ENCODE peak calls at places on chromosomes 6 and 20, in eight cellular contexts. Y is tibial artery; B is cardiac muscle cell; M is tibial nerve; F is pancreas; C is right lobe of liver; S is CD4-positive, alpha-beta memory T cell; E is mucosa of descending colon. A is an unnamed sample.

GRCh38 chr20:20084296-20084752 is 32.0 kb downstream of the CFAP61 start:
- DNase-seq in Y (no peak), C (no peak), E (no peak), M (no peak), F (no peak), B (peak; percentile 2), S (no peak), A (no peak)

GRCh38 chr6:37865534-37865933 is 46.0 kb downstream of the ZFAND3 start:
- DNase-seq in Y (no peak), B (no peak), C (no peak), M (no peak), F (no peak), E (no peak), S (no peak), A (no peak)

GRCh38 chr20:8867346-8867745 is 201.5 kb upstream of the PLCB4 start:
- DNase-seq in M (no peak), B (no peak), F (no peak), Y (no peak), C (no peak), S (no peak), E (no peak), A (no peak)

GRCh38 chr20:21796059-21796458 is 90.6 kb downstream of the PAX1 start:
- DNase-seq in M (no peak), E (no peak), B (no peak), Y (no peak), S (no peak), F (no peak), C (no peak), A (no peak)

GRCh38 chr6:81690073-81690472 is 62.4 kb downstream of the TENT5A start:
- DNase-seq in B (no peak), E (no peak), M (no peak), F (no peak), Y (no peak), C (no peak), S (no peak), A (no peak)

GRCh38 chr6:158347335-158347734 is 35.1 kb downstream of the TULP4 start:
- DNase-seq in F (no peak), S (no peak), Y (no peak), M (no peak), C (no peak), B (no peak), E (no peak), A (no peak)

GRCh38 chr6:141552463-141552862 is 580.3 kb upstream of the GJE1 start:
- DNase-seq in E (no peak), S (no peak), Y (no peak), F (no peak), C (no peak), M (no peak), B (peak; percentile 74), A (no peak)

GRCh38 chr20:62508641-62509051 is 32.9 kb upstream of the GATA5 start:
- DNase-seq in C (no peak), E (no peak), Y (no peak), S (no peak), F (no peak), B (no peak), M (no peak), A (no peak)

GRCh38 chr6:134689177-134689576 is 260.7 kb downstream of the ALDH8A1 start:
- DNase-seq in B (no peak), F (no peak), S (no peak), Y (no peak), C (no peak), E (no peak), M (no peak), A (no peak)

GRCh38 chr6:110398778-110399177 is 16.6 kb downstream of the DDO start:
- DNase-seq in C (no peak), S (no peak), Y (no peak), E (no peak), F (no peak), M (no peak), B (no peak), A (no peak)

GRCh38 chr6:137372532-137372931 is 121.7 kb downstream of the OLIG3 start:
- DNase-seq in E (no peak), S (no peak), B (no peak), F (no peak), Y (no peak), M (no peak), C (no peak), A (no peak)

DNA sequence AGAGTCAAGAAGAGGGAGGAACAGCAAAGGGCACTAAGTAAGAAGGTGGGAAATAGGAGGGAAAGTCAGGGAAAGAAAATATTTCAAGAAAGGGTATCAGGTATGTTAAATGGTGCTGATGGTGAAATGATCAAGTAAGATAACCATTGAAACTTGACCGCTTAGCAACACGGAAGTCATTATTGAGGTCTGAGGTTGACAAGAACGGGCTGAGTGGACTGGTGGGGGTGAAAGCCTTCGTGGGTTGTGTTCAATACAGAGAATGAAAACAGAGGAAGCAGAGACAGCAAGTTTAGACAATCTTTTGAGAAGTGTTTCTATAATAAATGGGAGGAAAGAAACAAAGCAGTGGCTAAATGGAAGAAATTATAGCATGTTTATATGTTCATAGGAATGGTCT is 72.0 kb downstream of the LIN28B start:
- DNase-seq in Y (no peak), F (no peak), B (no peak), M (no peak), S (no peak), E (no peak), C (no peak), A (no peak)
- H3K4me1 ChIP-seq in Y (no peaks in the 10 kb centered on the region), F (no peaks in the 10 kb centered on the region), B (peaks cover 3% of the 10 kb centered on the region), M (no peaks in the 10 kb centered on the region), S (no peaks in the 10 kb centered on the region), E (no peaks in the 10 kb centered on the region), C (no peaks in the 10 kb centered on the region), A (no peaks in the 10 kb centered on the region)

DNA sequence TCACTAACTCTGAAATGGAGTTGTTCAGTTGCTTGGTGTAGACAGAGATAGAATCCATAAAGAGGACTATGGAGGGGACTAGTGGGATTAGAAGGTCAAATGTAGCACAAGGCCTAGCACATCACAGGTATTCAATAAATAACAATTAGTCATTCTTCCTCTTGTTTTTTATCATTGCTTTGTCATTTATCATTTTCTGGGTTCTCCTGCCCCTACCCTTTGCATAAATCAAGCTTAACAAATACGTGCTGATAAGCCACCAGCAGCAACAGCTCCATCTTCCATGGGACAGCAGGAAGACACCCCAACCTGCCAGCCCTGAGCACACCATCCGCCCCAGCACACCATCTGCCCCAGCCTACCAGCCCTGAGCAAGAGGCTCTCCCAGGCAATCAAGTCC is 23.1 kb downstream of the TRAM2 start:
- DNase-seq in Y (peak; percentile 37), E (no peak), B (no peak), S (no peak), M (no peak), C (no peak), F (no peak), A (no peak)
- H3K4me1 ChIP-seq in Y (peaks cover 85% of the 10 kb centered on the region), E (peaks cover 42% of the 10 kb centered on the region), B (peaks cover 25% of the 10 kb centered on the region), S (no peaks in the 10 kb centered on the region), M (peaks cover 86% of the 10 kb centered on the region), C (peaks cover 30% of the 10 kb centered on the region), F (peaks cover 26% of the 10 kb centered on the region), A (peaks cover 31% of the 10 kb centered on the region)

GRCh38 chr20:37527638-37528441 is at the start of gene BLCAP:
- DNase-seq in F (peak; percentile 87), S (peak; percentile 97), Y (peak; percentile 93), E (peak; percentile 94), B (peak; percentile 89), C (peak; percentile 97), M (peak; percentile 84), A (peak; percentile 90)

GRCh38 chr20:37525810-37526209 is 1.9 kb downstream of the BLCAP start:
- DNase-seq in C (no peak), Y (no peak), S (no peak), E (no peak), M (no peak), F (no peak), B (no peak), A (no peak)

GRCh38 chr20:37528442-37529213 is 952 bp upstream of the BLCAP start:
- DNase-seq in Y (no peak), F (no peak), M (no peak), C (no peak), E (no peak), B (no peak), S (no peak), A (no peak)

GRCh38 chr20:37526238-37526838 is 1.3 kb downstream of the BLCAP start:
- DNase-seq in B (peak; percentile 80), M (no peak), F (no peak), E (no peak), S (no peak), C (peak; percentile 65), Y (peak; percentile 65), A (no peak)

GRCh38 chr20:37526839-37527637 is 638 bp downstream of the BLCAP start:
- DNase-seq in F (no peak), C (no peak), Y (peak; percentile 48), M (no peak), B (peak; percentile 54), S (no peak), E (no peak), A (no peak)
- H3K4me1 ChIP-seq in F (peaks cover 14% of the 10 kb centered on the region), C (peaks cover 21% of the 10 kb centered on the region), Y (peaks cover 47% of the 10 kb centered on the region), M (peaks cover 58% of the 10 kb centered on the region), B (peaks cover 20% of the 10 kb centered on the region), S (peaks cover 37% of the 10 kb centered on the region), E (peaks cover 37% of the 10 kb centered on the region), A (peaks cover 27% of the 10 kb centered on the region)

GRCh38 chr6:3770023-3770422 is 18.5 kb upstream of the PXDC1 start:
- DNase-seq in F (no peak), M (no peak), E (no peak), C (no peak), B (no peak), Y (no peak), S (no peak), A (no peak)
- H3K4me1 ChIP-seq in F (no peaks in the 10 kb centered on the region), M (peaks cover 18% of the 10 kb centered on the region), E (no peaks in the 10 kb centered on the region), C (peaks cover 2% of the 10 kb centered on the region), B (no peaks in the 10 kb centered on the region), Y (peaks cover 6% of the 10 kb centered on the region), S (no peaks in the 10 kb centered on the region), A (peaks cover 3% of the 10 kb centered on the region)

GRCh38 chr20:63534427-63534830 is 2.7 kb downstream of the PTK6 start:
- DNase-seq in Y (no peak), E (peak; percentile 70), F (no peak), B (no peak), C (no peak), S (no peak), M (no peak), A (no peak)
- H3K4me1 ChIP-seq in Y (peaks cover 36% of the 10 kb centered on the region), E (peaks cover 42% of the 10 kb centered on the region), F (peaks cover 10% of the 10 kb centered on the region), B (peaks cover 11% of the 10 kb centered on the region), C (peaks cover 14% of the 10 kb centered on the region), S (peaks cover 27% of the 10 kb centered on the region), M (peaks cover 49% of the 10 kb centered on the region), A (no peaks in the 10 kb centered on the region)

GRCh38 chr6:4280721-4281120 is 145.3 kb upstream of the ECI2 start:
- DNase-seq in F (no peak), S (no peak), E (no peak), Y (no peak), C (no peak), B (peak; percentile 85), M (no peak), A (no peak)
- H3K4me1 ChIP-seq in F (no peaks in the 10 kb centered on the region), S (no peaks in the 10 kb centered on the region), E (peaks cover 13% of the 10 kb centered on the region), Y (peaks cover 16% of the 10 kb centered on the region), C (no peaks in the 10 kb centered on the region), B (peaks cover 23% of the 10 kb centered on the region), M (peaks cover 7% of the 10 kb centered on the region), A (peaks cover 2% of the 10 kb centered on the region)

DNA sequence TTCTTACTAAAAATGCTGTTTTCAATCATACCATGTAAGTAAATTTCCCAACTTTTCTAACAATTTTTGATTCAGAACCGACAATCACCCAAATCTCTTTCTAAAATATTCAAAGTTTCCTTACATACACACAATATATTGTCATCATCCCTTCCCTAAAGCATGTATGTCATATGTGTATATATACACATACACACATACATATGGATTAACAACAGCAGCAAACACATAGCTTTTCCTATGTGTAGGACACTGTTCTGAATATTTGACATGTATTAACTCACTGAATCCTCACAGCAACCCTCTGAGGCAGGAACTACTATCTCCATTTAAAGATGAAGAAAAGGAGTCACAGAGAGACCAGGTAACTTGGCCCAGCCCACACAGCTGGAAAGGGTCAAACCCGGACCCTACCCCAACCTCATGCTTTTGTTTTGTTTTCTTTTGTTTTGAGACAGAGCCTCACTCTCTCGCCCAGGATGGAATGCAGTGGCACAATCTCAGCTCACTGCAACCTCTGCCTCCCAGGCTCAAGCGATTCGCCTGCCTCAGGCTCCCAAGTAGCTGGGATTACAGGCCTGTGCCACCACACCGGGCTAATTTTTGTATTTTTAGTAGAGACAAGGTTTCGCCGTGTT is 7.2 kb downstream of the FYN start:
- DNase-seq in M (no peak), S (no peak), E (no peak), Y (no peak), C (no peak), F (no peak), B (no peak), A (no peak)
- H3K4me1 ChIP-seq in M (peaks cover 88% of the 10 kb centered on the region), S (peaks cover 99% of the 10 kb centered on the region), E (no peaks in the 10 kb centered on the region), Y (no peaks in the 10 kb centered on the region), C (no peaks in the 10 kb centered on the region), F (no peaks in the 10 kb centered on the region), B (peaks cover 9% of the 10 kb centered on the region), A (peaks cover 13% of the 10 kb centered on the region)

A was measured in lung.